ENCODE peak calls at places on chromosomes 11 and 22, in eight cellular contexts. V, O, Q, G, X, P, Y and U are unnamed samples.

GRCh38 chr22:25668437-25668836 is 73.6 kb upstream of the MYO18B start:
- DNase-seq in V (no peak), O (no peak), Q (no peak), G (no peak), X (no peak), P (no peak), Y (peak), U (peak)

GRCh38 chr22:36086629-36087254 is 58.1 kb upstream of the RBFOX2 start:
- DNase-seq in V (no peak), O (no peak), Q (no peak), G (no peak), X (no peak), P (no peak), Y (no peak), U (no peak)

GRCh38 chr11:130527648-130528300 is 79.3 kb downstream of the ADAMTS15 start:
- DNase-seq in V (no peak), O (no peak), Q (no peak), G (peak), X (peak), P (no peak), Y (no peak), U (peak)

GRCh38 chr11:128757235-128757711 is 63.4 kb downstream of the FLI1 start:
- DNase-seq in V (peak), O (no peak), Q (peak), G (peak), X (no peak), P (peak), Y (peak), U (peak)

GRCh38 chr11:101254037-101254436 is 124.4 kb upstream of the PGR start:
- DNase-seq in V (no peak), O (no peak), Q (no peak), G (no peak), X (no peak), P (no peak), Y (no peak), U (no peak)

GRCh38 chr11:26245046-26245445 is 86.9 kb upstream of the ANO3 start:
- DNase-seq in V (no peak), O (no peak), Q (peak), G (no peak), X (no peak), P (no peak), Y (no peak), U (peak)

GRCh38 chr11:133163463-133164419 is 368.6 kb downstream of the OPCML start:
- DNase-seq in V (no peak), O (peak), Q (peak), G (peak), X (peak), P (no peak), Y (peak), U (peak)

GRCh38 chr11:109853156-109853776 is 239.9 kb upstream of the ZC3H12C start:
- DNase-seq in V (no peak), O (peak), Q (peak), G (peak), X (peak), P (no peak), Y (peak), U (peak)

GRCh38 chr11:8777907-8778767 is 95.5 kb downstream of the RPL27A start:
- DNase-seq in V (no peak), O (no peak), Q (no peak), G (no peak), X (peak), P (no peak), Y (no peak), U (peak)

GRCh38 chr11:110200241-110200640 is 96.2 kb downstream of the RDX start:
- DNase-seq in V (no peak), O (no peak), Q (no peak), G (no peak), X (no peak), P (no peak), Y (peak), U (peak)

GRCh38 chr22:44180706-44181032 is at the start of gene PARVG:
- DNase-seq in V (no peak), O (no peak), Q (no peak), G (no peak), X (no peak), P (no peak), Y (peak), U (no peak)

GRCh38 chr11:66330931-66331330 is 5.3 kb downstream of the RIN1 start:
- DNase-seq in V (no peak), O (no peak), Q (no peak), G (no peak), X (no peak), P (no peak), Y (no peak), U (no peak)

GRCh38 chr11:64244966-64245365 is 1.8 kb downstream of the PPP1R14B start:
- DNase-seq in V (no peak), O (no peak), Q (no peak), G (no peak), X (no peak), P (no peak), Y (no peak), U (no peak)

GRCh38 chr11:82547163-82547560 is 186.5 kb downstream of the FAM181B start:
- DNase-seq in V (no peak), O (no peak), Q (no peak), G (no peak), X (no peak), P (no peak), Y (no peak), U (no peak)

GRCh38 chr11:72226701-72227100 is 2.1 kb downstream of the INPPL1 start:
- DNase-seq in V (no peak), O (peak), Q (no peak), G (no peak), X (no peak), P (no peak), Y (no peak), U (peak)

GRCh38 chr22:43884600-43885318 is 7.1 kb downstream of the PNPLA5 start:
- DNase-seq in V (no peak), O (no peak), Q (peak), G (peak), X (peak), P (peak), Y (peak), U (peak)

GRCh38 chr11:35390737-35391682 is 28.3 kb downstream of the SLC1A2 start:
- DNase-seq in V (no peak), O (no peak), Q (peak), G (peak), X (no peak), P (no peak), Y (peak), U (peak)

GRCh38 chr22:46878549-46878948 is 116.1 kb downstream of the TBC1D22A start:
- DNase-seq in V (no peak), O (no peak), Q (no peak), G (peak), X (peak), P (no peak), Y (no peak), U (no peak)

GRCh38 chr22:35582861-35583670 is 34.1 kb downstream of the MB start:
- DNase-seq in V (peak), O (peak), Q (peak), G (peak), X (peak), P (peak), Y (no peak), U (peak)

GRCh38 chr11:122656631-122657101 is 1.1 kb downstream of the UBASH3B start:
- DNase-seq in V (no peak), O (no peak), Q (no peak), G (peak), X (peak), P (peak), Y (peak), U (no peak)

GRCh38 chr22:36510966-36511881 is 4.4 kb upstream of the FOXRED2 start:
- DNase-seq in V (no peak), O (no peak), Q (peak), G (peak), X (peak), P (no peak), Y (peak), U (peak)

GRCh38 chr11:26331911-26332571 is at the start of gene ANO3:
- DNase-seq in V (no peak), O (peak), Q (no peak), G (no peak), X (peak), P (no peak), Y (peak), U (peak)

GRCh38 chr11:128688896-128689546 is 4.9 kb upstream of the FLI1 start:
- DNase-seq in V (no peak), O (no peak), Q (no peak), G (no peak), X (peak), P (no peak), Y (no peak), U (no peak)

GRCh38 chr22:47773635-47774034 is 1011.2 kb downstream of the TBC1D22A start:
- DNase-seq in V (no peak), O (no peak), Q (no peak), G (no peak), X (no peak), P (no peak), Y (no peak), U (no peak)